ENCODE peak calls at places on chromosomes 4 and X, in eight cellular contexts. B, U, M, S, G, H, J and O are unnamed samples.

GRCh38 chrX:148380614-148381561 is 119.5 kb upstream of the AFF2 start:
- DNase-seq in U (no peak), J (no peak), G (no peak), H (no peak), M (no peak), B (no peak), S (peak; percentile 11), O (no peak)

GRCh38 chr4:38896940-38897339 is 29.3 kb downstream of the FAM114A1 start:
- DNase-seq in M (no peak), G (no peak), S (no peak), J (no peak), B (no peak), H (no peak), U (no peak), O (no peak)

GRCh38 chr4:138199568-138200235 is 42.4 kb downstream of the SLC7A11 start:
- DNase-seq in U (peak; percentile 61), J (peak; percentile 81), H (no peak), M (peak; percentile 42), S (peak; percentile 59), B (no peak), G (peak; percentile 39), O (no peak)

GRCh38 chrX:133185938-133186337 is 32.2 kb downstream of the TFDP3 start:
- DNase-seq in B (no peak), U (no peak), M (no peak), G (no peak), S (peak; percentile 16), H (no peak), J (no peak), O (no peak)

GRCh38 chr4:153546273-153546672 is 80.1 kb downstream of the TMEM131L start:
- DNase-seq in G (no peak), J (no peak), H (no peak), M (no peak), S (no peak), U (no peak), B (no peak), O (no peak)

GRCh38 chr4:159837071-159837470 is 734.2 kb downstream of the RAPGEF2 start:
- DNase-seq in J (no peak), H (no peak), U (no peak), B (no peak), G (no peak), S (no peak), M (no peak), O (no peak)

GRCh38 chrX:20412871-20413486 is 146.3 kb upstream of the RPS6KA3 start:
- DNase-seq in B (no peak), J (no peak), M (no peak), U (no peak), S (peak; percentile 34), G (peak; percentile 39), H (no peak), O (no peak)

GRCh38 chrX:78063687-78064086 is 40.4 kb upstream of the PGK1 start:
- DNase-seq in J (no peak), G (no peak), H (no peak), U (no peak), S (no peak), B (no peak), M (no peak), O (no peak)

GRCh38 chr4:89279385-89279784 is 28.2 kb downstream of the GPRIN3 start:
- DNase-seq in M (no peak), H (no peak), U (no peak), B (no peak), S (no peak), J (no peak), G (no peak), O (no peak)

GRCh38 chr4:156103306-156103705 is 149.6 kb upstream of the CTSO start:
- DNase-seq in S (no peak), M (no peak), B (no peak), G (no peak), H (no peak), J (no peak), U (no peak), O (no peak)

GRCh38 chr4:13208558-13209193 is 275.5 kb downstream of the RAB28 start:
- DNase-seq in G (no peak), S (no peak), M (no peak), B (no peak), U (no peak), H (no peak), J (peak; percentile 5), O (no peak)

GRCh38 chr4:8642651-8643321 is 50.2 kb downstream of the CPZ start:
- DNase-seq in H (no peak), U (no peak), J (no peak), G (no peak), M (no peak), B (no peak), S (no peak), O (no peak)

GRCh38 chr4:10832989-10833635 is 148.5 kb upstream of the CLNK start:
- DNase-seq in H (no peak), B (no peak), M (no peak), G (no peak), S (no peak), U (no peak), J (no peak), O (no peak)

GRCh38 chr4:151322565-151322964 is 2.8 kb downstream of the SH3D19 start:
- DNase-seq in J (no peak), B (no peak), G (no peak), H (no peak), U (no peak), M (peak; percentile 19), S (no peak), O (no peak)

GRCh38 chr4:52795533-52795932 is 44.3 kb upstream of the ERVMER34-1 start:
- DNase-seq in M (no peak), G (no peak), U (no peak), B (no peak), H (no peak), J (no peak), S (no peak), O (no peak)

GRCh38 chr4:22869235-22869634 is 176.5 kb downstream of the GBA3 start:
- DNase-seq in G (no peak), S (no peak), B (no peak), J (peak; percentile 0), M (no peak), U (no peak), H (no peak), O (no peak)

GRCh38 chrX:150933945-150934350 is 35.5 kb upstream of the CD99L2 start:
- DNase-seq in H (no peak), B (no peak), U (no peak), J (no peak), S (no peak), M (no peak), G (no peak), O (no peak)

GRCh38 chrX:44344687-44345086 is 1.2 kb upstream of the EFHC2 start:
- DNase-seq in U (no peak), B (no peak), H (no peak), S (no peak), G (no peak), M (no peak), J (no peak), O (no peak)

GRCh38 chr4:126708716-126709115 is 924.0 kb upstream of the INTU start:
- DNase-seq in U (no peak), H (no peak), M (peak; percentile 29), G (no peak), J (no peak), B (no peak), S (no peak), O (no peak)

GRCh38 chr4:8910822-8911310 is 39.2 kb upstream of the HMX1 start:
- DNase-seq in J (no peak), M (no peak), S (no peak), B (no peak), H (peak; percentile 36), U (no peak), G (no peak), O (no peak)

GRCh38 chr4:87073570-87074470 is 139.0 kb downstream of the AFF1 start:
- DNase-seq in M (no peak), J (no peak), B (no peak), U (no peak), G (no peak), H (no peak), S (peak; percentile 60), O (no peak)

GRCh38 chr4:87078987-87079469 is 141.4 kb downstream of the KLHL8 start:
- DNase-seq in B (no peak), H (peak; percentile 82), J (no peak), G (no peak), S (no peak), M (no peak), U (peak; percentile 71), O (peak; percentile 78)

GRCh38 chr4:87075876-87076275 is 141.1 kb downstream of the AFF1 start:
- DNase-seq in H (no peak), B (no peak), M (no peak), G (no peak), J (no peak), S (no peak), U (no peak), O (no peak)

GRCh38 chr4:87077834-87078585 is 142.4 kb downstream of the KLHL8 start:
- DNase-seq in S (no peak), J (no peak), U (peak; percentile 81), B (no peak), M (no peak), G (no peak), H (no peak), O (no peak)

GRCh38 chr4:87076690-87077358 is 142.0 kb downstream of the AFF1 start:
- DNase-seq in U (no peak), G (no peak), M (no peak), H (no peak), J (no peak), S (no peak), B (no peak), O (no peak)
- H3K4me1 ChIP-seq in U (peaks cover 29% of the 10 kb centered on the region), G (peaks cover 50% of the 10 kb centered on the region), M (peaks cover 85% of the 10 kb centered on the region), H (peaks cover 89% of the 10 kb centered on the region), J (peaks cover 33% of the 10 kb centered on the region), S (peaks cover 92% of the 10 kb centered on the region), B (peaks cover 10% of the 10 kb centered on the region), O (peaks cover 33% of the 10 kb centered on the region)

DNA sequence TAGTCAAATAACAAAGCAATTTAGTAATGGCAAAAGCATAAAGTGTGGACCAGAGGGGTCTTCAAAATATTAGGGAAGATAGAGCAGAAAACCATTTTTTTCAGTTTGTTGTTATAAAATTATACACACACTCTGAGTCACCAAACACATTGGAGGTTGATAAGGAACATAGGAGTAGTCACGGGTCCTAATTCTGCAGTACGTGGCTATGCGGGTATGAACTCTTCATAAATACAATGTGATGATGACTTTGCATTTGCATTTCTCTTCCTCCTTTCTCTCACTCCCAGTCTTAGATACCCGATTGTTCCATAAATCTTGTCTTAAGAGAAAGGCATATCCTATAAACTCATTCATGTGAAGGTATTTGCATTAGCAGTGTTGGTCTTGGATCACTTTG is 223.5 kb downstream of the PALLD start:
- DNase-seq in H (no peak), B (no peak), S (no peak), J (no peak), U (no peak), M (no peak), G (no peak), O (no peak)
- H3K4me1 ChIP-seq in H (peaks cover 20% of the 10 kb centered on the region), B (peaks cover 5% of the 10 kb centered on the region), S (peaks cover 21% of the 10 kb centered on the region), J (peaks cover 8% of the 10 kb centered on the region), U (peaks cover 14% of the 10 kb centered on the region), M (peaks cover 44% of the 10 kb centered on the region), G (peaks cover 22% of the 10 kb centered on the region), O (peaks cover 25% of the 10 kb centered on the region)

GRCh38 chrX:115177941-115178340 is 11.3 kb upstream of the RBMXL3 start:
- DNase-seq in U (no peak), G (no peak), B (no peak), M (no peak), S (no peak), H (no peak), J (no peak), O (no peak)
- H3K4me1 ChIP-seq in U (peaks cover 9% of the 10 kb centered on the region), G (no peaks in the 10 kb centered on the region), B (no peaks in the 10 kb centered on the region), M (no peaks in the 10 kb centered on the region), S (no peaks in the 10 kb centered on the region), H (no peaks in the 10 kb centered on the region), J (no peaks in the 10 kb centered on the region), O (no peaks in the 10 kb centered on the region)

DNA sequence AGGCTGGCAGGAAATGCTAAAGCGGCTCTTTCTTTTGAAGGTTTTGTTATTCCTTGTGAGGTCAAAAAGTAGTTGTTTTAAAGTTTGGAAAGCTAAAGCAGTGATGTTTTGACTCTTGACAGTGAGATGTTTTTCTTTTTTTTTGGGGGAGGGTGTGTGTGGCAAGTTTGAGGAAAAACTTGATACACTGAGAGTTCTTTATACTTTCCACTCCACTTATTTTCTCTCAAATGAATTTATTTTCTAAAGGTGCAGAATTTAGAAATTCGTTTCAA is 22.7 kb downstream of the PLS3 start:
- DNase-seq in M (no peak), H (no peak), G (no peak), S (no peak), U (no peak), B (no peak), J (no peak), O (no peak)
- H3K4me1 ChIP-seq in M (peaks cover 13% of the 10 kb centered on the region), H (peaks cover 16% of the 10 kb centered on the region), G (peaks cover 3% of the 10 kb centered on the region), S (no peaks in the 10 kb centered on the region), U (peaks cover 29% of the 10 kb centered on the region), B (no peaks in the 10 kb centered on the region), J (peaks cover 69% of the 10 kb centered on the region), O (peaks cover 57% of the 10 kb centered on the region)